ENCODE peak calls at places on chromosomes 6 and 20, in nine cellular contexts. P, Q, F, V, I, K, M, Y and Z are unnamed samples.

GRCh38 chr6:87105823-87106222 is 10.9 kb upstream of the CGA start:
- DNase-seq in P (no peak), Q (no peak), F (peak), V (no peak), I (no peak), K (no peak), M (no peak), Y (no peak), Z (no peak)

GRCh38 chr20:38224534-38224933 is 36.0 kb downstream of the KIAA1755 start:
- DNase-seq in P (no peak), Q (no peak), F (no peak), V (no peak), I (no peak), K (no peak), M (no peak), Y (no peak), Z (peak)

GRCh38 chr6:167495506-167496391 is 170.9 kb downstream of the TTLL2 start:
- DNase-seq in P (no peak), Q (no peak), F (no peak), V (no peak), I (no peak), K (no peak), M (no peak), Y (peak), Z (no peak)

GRCh38 chr6:72950114-72950860 is 275.0 kb downstream of the KHDC1L start:
- DNase-seq in P (peak), Q (no peak), F (peak), V (no peak), I (peak), K (peak), M (no peak), Y (no peak), Z (no peak)

GRCh38 chr6:15073344-15073789 is 172.5 kb upstream of the JARID2 start:
- DNase-seq in P (peak), Q (no peak), F (no peak), V (no peak), I (peak), K (no peak), M (no peak), Y (no peak), Z (no peak)

GRCh38 chr20:18790787-18791186 is 22.8 kb upstream of the SCP2D1 start:
- DNase-seq in P (no peak), Q (no peak), F (no peak), V (no peak), I (no peak), K (no peak), M (no peak), Y (no peak), Z (no peak)

GRCh38 chr6:149060300-149060984 is 257.1 kb upstream of the TAB2 start:
- DNase-seq in P (no peak), Q (peak), F (no peak), V (no peak), I (no peak), K (no peak), M (peak), Y (no peak), Z (no peak)

GRCh38 chr6:41416165-41416837 is 80.9 kb downstream of the NCR2 start:
- DNase-seq in P (no peak), Q (no peak), F (no peak), V (no peak), I (no peak), K (no peak), M (no peak), Y (peak), Z (no peak)

GRCh38 chr20:59783020-59784010 is 150.1 kb downstream of the SYCP2 start:
- DNase-seq in P (peak), Q (peak), F (peak), V (peak), I (peak), K (peak), M (peak), Y (peak), Z (peak)

GRCh38 chr6:32885698-32886286 is 31.8 kb downstream of the PSMB9 start:
- DNase-seq in P (peak), Q (no peak), F (peak), V (no peak), I (peak), K (peak), M (no peak), Y (no peak), Z (no peak)
- TF ChIP-seq CTCF in P (peak), Q (peak), F (peak), V (peak), I (peak), K (peak), M (peak), Y (peak), Z (peak)

GRCh38 chr6:122788208-122788607 is 850 bp upstream of the SMPDL3A start:
- DNase-seq in P (no peak), Q (no peak), F (no peak), V (no peak), I (no peak), K (no peak), M (no peak), Y (no peak), Z (no peak)

GRCh38 chr6:122788663-122789062 is 395 bp upstream of the SMPDL3A start:
- DNase-seq in P (no peak), Q (no peak), F (no peak), V (no peak), I (no peak), K (no peak), M (no peak), Y (no peak), Z (no peak)

GRCh38 chr6:122789078-122789861 is at the start of gene SMPDL3A:
- DNase-seq in P (peak), Q (peak), F (peak), V (peak), I (peak), K (peak), M (peak), Y (peak), Z (peak)

GRCh38 chr6:122790740-122791679 is 2.0 kb downstream of the SMPDL3A start:
- DNase-seq in P (no peak), Q (no peak), F (no peak), V (no peak), I (no peak), K (no peak), M (no peak), Y (no peak), Z (no peak)

GRCh38 chr6:122789862-122790739 is 1.0 kb downstream of the SMPDL3A start:
- DNase-seq in P (peak), Q (peak), F (peak), V (no peak), I (peak), K (no peak), M (peak), Y (peak), Z (no peak)
- TF ChIP-seq CTCF in P (peak), Q (no peak), F (peak), V (no peak), I (peak), K (no peak), M (no peak), Y (peak), Z (no peak)

GRCh38 chr20:21767200-21767738 is 61.8 kb downstream of the PAX1 start:
- DNase-seq in P (no peak), Q (no peak), F (no peak), V (no peak), I (no peak), K (no peak), M (no peak), Y (no peak), Z (no peak)

GRCh38 chr20:21767739-21768223 is 62.3 kb downstream of the PAX1 start:
- DNase-seq in P (no peak), Q (no peak), F (no peak), V (peak), I (no peak), K (peak), M (peak), Y (peak), Z (no peak)
- TF ChIP-seq CTCF in P (peak), Q (no peak), F (no peak), V (peak), I (no peak), K (peak), M (no peak), Y (peak), Z (no peak)

GRCh38 chr6:31676322-31676903 is 4.5 kb downstream of the LY6G5C start:
- DNase-seq in P (no peak), Q (no peak), F (no peak), V (no peak), I (no peak), K (no peak), M (no peak), Y (no peak), Z (no peak)

GRCh38 chr6:31677955-31678354 is 2.9 kb downstream of the LY6G5C start:
- DNase-seq in P (no peak), Q (no peak), F (no peak), V (no peak), I (no peak), K (no peak), M (no peak), Y (no peak), Z (no peak)

GRCh38 chr6:31680226-31680840 is 534 bp downstream of the LY6G5C start:
- DNase-seq in P (no peak), Q (no peak), F (no peak), V (no peak), I (no peak), K (no peak), M (no peak), Y (no peak), Z (no peak)

GRCh38 chr6:31676904-31677303 is 4.0 kb downstream of the LY6G5C start:
- DNase-seq in P (no peak), Q (no peak), F (no peak), V (no peak), I (peak), K (no peak), M (no peak), Y (no peak), Z (no peak)

DNA sequence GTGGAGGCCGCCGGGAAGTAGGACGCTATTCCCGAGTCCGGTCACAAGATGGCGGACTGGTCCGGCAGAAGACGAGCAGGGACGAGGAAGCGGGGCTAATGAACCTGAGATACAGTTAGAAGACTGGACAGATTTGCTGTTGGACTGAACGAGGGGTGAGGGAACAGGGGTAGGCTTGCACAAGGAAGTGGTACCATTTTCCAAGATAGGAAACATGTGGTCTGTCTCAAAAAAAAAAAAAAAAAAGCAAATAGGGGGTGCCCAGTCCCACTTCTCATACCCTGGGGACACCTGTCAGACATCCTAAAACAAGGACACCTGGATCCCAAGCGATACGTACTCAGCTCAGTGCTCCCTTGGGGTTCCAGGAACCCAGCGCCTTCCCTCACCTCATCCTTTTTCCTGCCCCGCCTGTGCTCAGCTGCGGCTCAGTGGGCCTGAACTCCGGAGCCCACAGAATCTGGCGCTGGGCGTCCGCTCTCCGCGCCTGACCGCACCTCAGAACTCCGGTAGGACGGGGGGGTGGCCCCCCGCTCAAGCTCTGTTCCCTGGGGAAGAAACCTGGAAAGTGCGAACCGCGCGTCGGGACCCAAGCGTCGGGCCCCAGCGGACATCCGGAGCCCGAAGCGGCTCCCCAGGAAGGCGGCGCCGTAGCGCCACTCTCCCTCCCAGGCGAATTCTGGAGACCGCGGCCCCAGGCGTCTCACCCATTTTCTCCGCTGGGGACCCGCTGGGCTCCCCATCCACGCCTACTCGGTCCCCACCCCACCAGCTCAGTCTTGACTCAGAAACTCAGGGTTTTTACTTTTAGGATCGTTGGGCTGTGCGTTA is at the start of gene LY6G5C:
- DNase-seq in P (peak), Q (peak), F (peak), V (no peak), I (peak), K (peak), M (peak), Y (peak), Z (peak)
- TF ChIP-seq CTCF in P (peak), Q (peak), F (peak), V (peak), I (peak), K (peak), M (peak), Y (peak), Z (peak)

GRCh38 chr6:121615493-121615892 is 180.0 kb downstream of the GJA1 start:
- DNase-seq in P (no peak), Q (no peak), F (no peak), V (no peak), I (peak), K (peak), M (peak), Y (no peak), Z (no peak)
- TF ChIP-seq CTCF in P (no peak), Q (peak), F (peak), V (no peak), I (peak), K (no peak), M (peak), Y (no peak), Z (no peak)

DNA sequence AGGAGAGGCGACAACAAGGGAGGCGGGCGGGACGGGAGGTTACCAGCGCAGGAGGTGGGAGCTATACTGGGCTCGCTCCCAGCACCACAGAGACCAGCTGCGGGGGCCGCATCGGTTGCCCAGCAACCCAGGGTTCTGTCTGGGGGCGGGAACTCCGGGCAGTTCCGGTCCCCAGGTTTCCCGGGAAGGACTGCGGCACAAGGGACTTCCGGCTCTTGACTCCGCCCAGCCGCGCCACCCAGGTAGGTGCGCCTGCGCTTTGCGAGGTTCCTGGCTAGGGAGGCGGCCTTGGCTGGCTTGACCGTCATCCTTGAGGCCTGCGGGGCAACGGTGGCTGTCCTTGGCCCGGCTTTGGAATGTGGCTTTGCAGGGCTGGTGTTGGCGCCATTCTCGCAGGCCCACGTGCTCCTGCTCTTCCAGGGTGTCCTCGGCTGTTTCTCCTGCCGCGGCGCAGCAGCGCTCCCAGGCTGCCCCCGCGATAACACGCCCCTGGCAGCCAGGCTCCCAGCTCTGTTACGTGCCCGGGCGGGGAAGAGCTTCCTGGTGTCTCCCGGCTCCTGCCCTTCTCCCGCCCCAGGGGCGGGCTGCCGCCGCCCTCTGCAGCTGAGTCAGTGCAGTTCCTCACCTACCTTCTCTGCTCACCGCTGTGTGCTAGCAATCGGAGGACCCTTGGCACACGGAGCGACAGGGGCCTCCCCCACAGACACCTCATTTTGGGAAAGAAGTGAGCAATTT is at the start of gene RSPH3:
- DNase-seq in P (peak), Q (peak), F (peak), V (peak), I (peak), K (peak), M (peak), Y (peak), Z (peak)
- TF ChIP-seq CTCF in P (peak), Q (peak), F (no peak), V (peak), I (peak), K (peak), M (no peak), Y (no peak), Z (peak)

GRCh38 chr6:45949256-45949655 is 66.4 kb downstream of the CLIC5 start:
- DNase-seq in P (no peak), Q (no peak), F (no peak), V (no peak), I (peak), K (no peak), M (no peak), Y (no peak), Z (no peak)

GRCh38 chr6:45947807-45948206 is 67.9 kb downstream of the CLIC5 start:
- DNase-seq in P (no peak), Q (no peak), F (no peak), V (no peak), I (no peak), K (no peak), M (no peak), Y (no peak), Z (no peak)

GRCh38 chr6:45946887-45947286 is 68.8 kb downstream of the CLIC5 start:
- DNase-seq in P (peak), Q (no peak), F (peak), V (no peak), I (no peak), K (no peak), M (no peak), Y (no peak), Z (no peak)

GRCh38 chr6:45942953-45943352 is 72.7 kb downstream of the CLIC5 start:
- DNase-seq in P (no peak), Q (no peak), F (no peak), V (no peak), I (no peak), K (no peak), M (no peak), Y (no peak), Z (no peak)

DNA sequence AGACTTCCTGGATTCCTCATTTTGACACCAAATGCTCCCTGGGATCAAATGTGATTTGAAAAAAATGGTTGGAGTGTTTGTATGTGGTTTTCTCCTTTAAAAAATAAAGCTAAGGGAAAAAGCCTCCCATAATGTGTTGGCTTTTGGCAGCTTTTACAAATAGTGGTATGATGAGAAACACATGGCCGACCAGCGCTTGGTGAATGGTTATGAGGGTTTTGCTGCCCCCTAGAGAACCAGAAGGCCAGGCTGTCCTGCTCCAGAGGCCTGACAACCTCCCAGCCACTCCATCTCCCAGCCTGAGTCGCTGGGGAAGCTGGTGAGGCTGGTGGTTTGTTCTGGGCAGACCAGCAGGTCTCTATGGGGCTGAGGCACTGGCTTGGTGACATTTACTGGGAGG is 69.3 kb downstream of the CLIC5 start:
- DNase-seq in P (no peak), Q (no peak), F (peak), V (no peak), I (no peak), K (peak), M (peak), Y (no peak), Z (peak)
- TF ChIP-seq CTCF in P (no peak), Q (peak), F (peak), V (peak), I (no peak), K (no peak), M (no peak), Y (no peak), Z (no peak)